ENCODE peak calls at places on chromosomes 1 and 21, in seven cellular contexts. P, T, S, I, H, W and M are unnamed samples.

GRCh38 chr21:33859373-33860102 is 56.1 kb downstream of the ATP5PO start:
- DNase-seq in P (no peak), T (no peak), S (no peak), I (no peak), H (no peak), W (no peak), M (no peak)

GRCh38 chr1:85142753-85143152 is 58.1 kb downstream of the SYDE2 start:
- DNase-seq in P (peak), T (no peak), S (no peak), I (no peak), H (no peak), W (no peak), M (no peak)

GRCh38 chr1:150688786-150689185 is 8.2 kb downstream of the GOLPH3L start:
- DNase-seq in P (no peak), T (no peak), S (no peak), I (no peak), H (no peak), W (no peak), M (no peak)

GRCh38 chr1:116544588-116545358 is 26.1 kb downstream of the CD58 start:
- DNase-seq in P (no peak), T (no peak), S (no peak), I (no peak), H (no peak), W (no peak), M (no peak)

GRCh38 chr1:84078108-84078823 is 65.8 kb upstream of the PRKACB start:
- DNase-seq in P (no peak), T (peak), S (peak), I (peak), H (peak), W (peak), M (peak)

GRCh38 chr1:162689745-162690671 is 57.7 kb downstream of the DDR2 start:
- DNase-seq in P (no peak), T (no peak), S (no peak), I (no peak), H (no peak), W (no peak), M (no peak)

GRCh38 chr1:212367474-212368072 is 47.1 kb downstream of the PACC1 start:
- DNase-seq in P (no peak), T (no peak), S (no peak), I (no peak), H (no peak), W (no peak), M (no peak)

GRCh38 chr1:25068829-25069228 is 138.8 kb upstream of the RUNX3 start:
- DNase-seq in P (no peak), T (no peak), S (no peak), I (no peak), H (peak), W (peak), M (no peak)

GRCh38 chr1:91876040-91876470 is 9.9 kb downstream of the TGFBR3 start:
- DNase-seq in P (no peak), T (no peak), S (no peak), I (no peak), H (no peak), W (no peak), M (no peak)

GRCh38 chr1:62362061-62362951 is 43.1 kb upstream of the KANK4 start:
- DNase-seq in P (no peak), T (no peak), S (no peak), I (no peak), H (no peak), W (no peak), M (no peak)

GRCh38 chr21:34061983-34062382 is 11.4 kb upstream of the MRPS6 start:
- DNase-seq in P (no peak), T (no peak), S (peak), I (no peak), H (peak), W (peak), M (no peak)

GRCh38 chr1:235259133-235259778 is 68.7 kb downstream of the ARID4B start:
- DNase-seq in P (no peak), T (no peak), S (no peak), I (no peak), H (no peak), W (peak), M (no peak)
- TF ChIP-seq CTCF in P (no peak), T (no peak), S (no peak), I (no peak), H (no peak), W (no peak), M (no peak)

GRCh38 chr1:195897072-195897471 is 711.2 kb downstream of the KCNT2 start:
- DNase-seq in P (no peak), T (peak), S (no peak), I (no peak), H (no peak), W (no peak), M (no peak)

GRCh38 chr1:195902779-195903178 is 705.5 kb downstream of the KCNT2 start:
- DNase-seq in P (no peak), T (no peak), S (no peak), I (no peak), H (no peak), W (no peak), M (no peak)

GRCh38 chr1:195903203-195903602 is 705.0 kb downstream of the KCNT2 start:
- DNase-seq in P (no peak), T (no peak), S (no peak), I (no peak), H (no peak), W (no peak), M (no peak)

GRCh38 chr1:195899762-195900352 is 708.4 kb downstream of the KCNT2 start:
- DNase-seq in P (no peak), T (peak), S (peak), I (no peak), H (peak), W (no peak), M (no peak)

GRCh38 chr1:195898924-195899323 is 709.3 kb downstream of the KCNT2 start:
- DNase-seq in P (no peak), T (peak), S (no peak), I (no peak), H (peak), W (no peak), M (no peak)
- H3K4me3 ChIP-seq in P (no peak), T (no peak), S (no peak), I (no peak), H (no peak), W (no peak), M (no peak)

DNA sequence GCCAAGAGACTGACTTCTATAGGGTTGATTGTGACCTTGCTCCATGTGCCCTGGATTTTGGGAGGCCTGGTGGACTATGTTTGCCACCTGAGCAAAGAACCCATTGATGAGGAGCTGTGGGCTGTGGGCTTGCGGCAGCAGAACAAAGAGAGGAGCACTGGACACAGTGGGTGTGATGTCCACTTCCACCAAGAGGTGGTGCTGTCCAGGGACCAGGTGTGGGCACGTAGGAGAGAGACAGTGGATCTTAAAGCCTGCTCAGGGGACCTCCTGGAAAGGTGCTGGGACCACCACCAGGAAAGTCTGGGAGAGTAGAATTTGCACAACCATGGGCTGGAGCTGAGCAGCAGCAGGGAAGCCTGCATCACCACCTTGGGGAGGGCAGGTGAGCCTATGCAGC is 106.7 kb upstream of the ETS2 start:
- DNase-seq in P (no peak), T (peak), S (no peak), I (no peak), H (peak), W (no peak), M (peak)
- TF ChIP-seq CTCF in P (no peak), T (peak), S (peak), I (peak), H (peak), W (no peak), M (peak)

DNA sequence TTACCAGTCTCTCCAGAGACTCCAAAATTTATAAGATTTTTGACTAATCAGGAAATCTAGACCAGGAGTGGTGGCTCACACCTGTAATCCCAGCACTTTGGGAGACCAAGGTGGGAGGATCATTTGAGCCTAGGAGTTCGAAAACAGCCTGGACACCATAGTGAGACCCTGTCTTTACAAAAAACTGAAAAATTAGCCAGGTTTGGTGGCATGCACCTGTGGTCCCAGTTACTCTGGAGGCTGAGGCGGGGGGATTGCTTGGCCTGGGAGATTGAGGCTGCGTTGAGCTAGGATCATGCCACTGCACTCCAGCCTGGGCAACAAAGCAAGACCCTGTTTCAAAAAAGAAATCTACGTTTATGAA is 10.0 kb downstream of the ATP8B2 start:
- DNase-seq in P (no peak), T (no peak), S (no peak), I (no peak), H (no peak), W (no peak), M (no peak)
- H3K4me3 ChIP-seq in P (no peak), T (no peak), S (no peak), I (no peak), H (no peak), W (no peak), M (no peak)

GRCh38 chr1:26694597-26695416 is 1.0 kb upstream of the ARID1A start:
- DNase-seq in P (no peak), T (no peak), S (no peak), I (no peak), H (no peak), W (peak), M (peak)

GRCh38 chr1:26694185-26694572 is 1.6 kb upstream of the ARID1A start:
- DNase-seq in P (no peak), T (no peak), S (no peak), I (peak), H (no peak), W (no peak), M (no peak)

GRCh38 chr1:26692211-26692792 is 3.5 kb upstream of the ARID1A start:
- DNase-seq in P (peak), T (peak), S (peak), I (peak), H (peak), W (peak), M (peak)

GRCh38 chr1:26693557-26694184 is 2.1 kb upstream of the ARID1A start:
- DNase-seq in P (no peak), T (no peak), S (peak), I (no peak), H (no peak), W (peak), M (no peak)

GRCh38 chr1:26692793-26693490 is 2.9 kb upstream of the ARID1A start:
- DNase-seq in P (peak), T (peak), S (peak), I (peak), H (peak), W (peak), M (peak)
- TF ChIP-seq CTCF in P (peak), T (no peak), S (no peak), I (no peak), H (no peak), W (peak), M (no peak)

DNA sequence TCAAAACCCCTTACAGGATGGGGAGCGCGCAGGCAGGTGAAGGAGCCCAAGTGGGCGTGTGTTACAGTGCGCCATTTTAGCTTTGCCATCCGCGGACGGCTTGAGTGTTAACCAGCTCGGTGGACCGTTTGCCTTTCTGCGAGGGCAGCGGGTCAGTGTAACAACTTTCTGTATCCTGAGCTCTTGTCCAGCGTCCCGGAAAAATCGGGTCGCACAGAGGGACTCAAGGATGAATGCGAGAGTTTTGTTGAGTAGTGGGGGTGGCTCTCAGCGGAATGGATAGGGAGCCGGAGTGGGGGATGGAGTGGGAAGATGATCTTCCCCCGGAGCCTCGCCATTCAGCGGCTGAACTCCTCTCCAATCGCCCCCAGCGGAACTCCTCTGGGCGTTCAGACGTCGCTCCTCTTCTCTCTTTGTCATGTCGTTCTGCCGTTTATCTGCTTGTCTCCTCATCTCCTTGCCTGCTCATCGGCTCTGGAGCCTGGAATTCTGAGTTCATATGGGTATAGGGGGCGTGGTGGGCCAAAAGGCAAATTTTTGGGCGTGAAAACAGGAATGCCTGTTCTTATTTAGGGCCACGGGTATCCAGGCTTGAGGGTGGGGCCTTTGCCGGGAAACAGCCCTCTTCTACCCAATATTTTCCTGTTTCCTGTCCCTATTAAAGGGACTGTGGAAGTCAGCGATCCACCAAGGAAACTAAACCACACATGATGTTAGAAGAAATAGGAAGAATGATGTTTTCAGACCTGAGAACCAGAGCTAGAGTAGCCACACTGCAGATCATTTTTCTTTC is 295.5 kb downstream of the CTH start:
- DNase-seq in P (no peak), T (no peak), S (no peak), I (peak), H (no peak), W (no peak), M (no peak)
- H3K4me3 ChIP-seq in P (peak), T (peak), S (peak), I (peak), H (no peak), W (no peak), M (no peak)

GRCh38 chr1:196357913-196358312 is 250.3 kb downstream of the KCNT2 start:
- DNase-seq in P (no peak), T (no peak), S (no peak), I (no peak), H (no peak), W (no peak), M (no peak)

GRCh38 chr1:196361112-196361714 is 247.0 kb downstream of the KCNT2 start:
- DNase-seq in P (no peak), T (peak), S (no peak), I (no peak), H (no peak), W (no peak), M (no peak)

GRCh38 chr1:196355206-196355786 is 252.9 kb downstream of the KCNT2 start:
- DNase-seq in P (no peak), T (peak), S (peak), I (peak), H (no peak), W (no peak), M (no peak)
- TF ChIP-seq CTCF in P (no peak), T (peak), S (peak), I (peak), H (peak), W (peak), M (peak)

DNA sequence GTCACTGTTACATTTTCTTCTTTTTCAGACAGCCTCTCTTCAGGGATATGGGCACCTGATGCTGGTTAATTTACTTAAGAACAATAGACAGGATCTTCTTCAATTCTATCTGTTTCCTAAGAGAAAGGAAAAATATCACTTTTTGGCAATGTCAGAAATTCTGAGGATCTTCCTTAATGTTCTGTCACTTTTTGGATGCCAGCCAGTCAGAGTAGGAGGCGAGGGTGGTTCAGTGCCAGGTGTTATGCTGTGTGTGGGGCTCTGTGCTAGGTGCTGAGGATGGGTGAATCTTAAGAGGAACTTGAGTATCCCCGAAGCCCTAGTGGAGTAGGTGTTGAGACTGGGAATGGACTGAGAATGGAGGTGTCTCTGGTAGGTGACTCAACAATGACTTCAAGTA is 133.5 kb downstream of the UCK2 start:
- DNase-seq in P (no peak), T (no peak), S (no peak), I (no peak), H (no peak), W (no peak), M (no peak)
- H3K4me3 ChIP-seq in P (no peak), T (no peak), S (no peak), I (no peak), H (no peak), W (no peak), M (no peak)